ENCODE peak calls at places on chromosomes 6 and 20, in nine cellular contexts. H is neural progenitor cell; S is psoas muscle; E is stimulated activated naive CD4-positive, alpha-beta T cell; Q is GM06990; P is KBM-7; R is nephron progenitor cell; M is activated naive CD8-positive, alpha-beta T cell treated with anti-CD3 and anti-CD28 coated beads, Interleukin-2, amount 50 U/mL, for 24 hours; A is cardiac fibroblast. V is an unnamed sample.

GRCh38 chr6:35893246-35893645 is 27.7 kb downstream of the SRPK1 start:
- DNase-seq in H (no peak), S (no peak), E (no peak), Q (no peak), P (no peak), R (peak; percentile 16), M (no peak), A (no peak), V (no peak)

GRCh38 chr6:127458817-127459216 is 372 bp downstream of the KIAA0408 start:
- DNase-seq in H (peak; percentile 2), S (peak; percentile 49), E (no peak), Q (no peak), P (no peak), R (no peak), M (no peak), A (peak; percentile 79), V (no peak)

GRCh38 chr6:14959324-14959885 is 286.5 kb upstream of the JARID2 start:
- DNase-seq in H (no peak), S (no peak), E (no peak), Q (no peak), P (no peak), R (no peak), M (no peak), A (no peak), V (no peak)

GRCh38 chr20:63578224-63579016 is 4.4 kb upstream of the HELZ2 start:
- DNase-seq in H (no peak), S (no peak), E (no peak), Q (no peak), P (no peak), R (no peak), M (no peak), A (no peak), V (no peak)

GRCh38 chr6:105213272-105213671 is 33.5 kb upstream of the POPDC3 start:
- DNase-seq in H (no peak), S (no peak), E (no peak), Q (no peak), P (no peak), R (no peak), M (no peak), A (no peak), V (no peak)

GRCh38 chr6:104486003-104486402 is 373.7 kb downstream of the HACE1 start:
- DNase-seq in H (no peak), S (no peak), E (no peak), Q (no peak), P (no peak), R (no peak), M (no peak), A (no peak), V (no peak)

GRCh38 chr6:143774347-143774746 is 68.8 kb upstream of the LTV1 start:
- DNase-seq in H (no peak), S (no peak), E (no peak), Q (no peak), P (no peak), R (no peak), M (no peak), A (no peak), V (no peak)

GRCh38 chr6:37285861-37286311 is 27.9 kb upstream of the TMEM217 start:
- DNase-seq in H (no peak), S (no peak), E (no peak), Q (peak; percentile 52), P (no peak), R (no peak), M (no peak), A (no peak), V (no peak)

GRCh38 chr20:14553774-14554524 is 216.5 kb upstream of the FLRT3 start:
- DNase-seq in H (no peak), S (no peak), E (no peak), Q (no peak), P (no peak), R (no peak), M (no peak), A (peak; percentile 32), V (no peak)

GRCh38 chr6:137044366-137045220 is at the start of gene IL20RA:
- DNase-seq in H (peak; percentile 57), S (peak; percentile 58), E (no peak), Q (peak; percentile 30), P (no peak), R (peak; percentile 59), M (peak; percentile 3), A (peak; percentile 14), V (peak; percentile 40)

GRCh38 chr6:142266060-142266459 is 35.7 kb upstream of the ADGRG6 start:
- DNase-seq in H (no peak), S (no peak), E (no peak), Q (no peak), P (no peak), R (no peak), M (no peak), A (no peak), V (no peak)

GRCh38 chr6:166733900-166734299 is 106.8 kb upstream of the RPS6KA2 start:
- DNase-seq in H (no peak), S (no peak), E (no peak), Q (no peak), P (no peak), R (no peak), M (no peak), A (no peak), V (no peak)

GRCh38 chr6:26328265-26328844 is 36.6 kb upstream of the BTN3A2 start:
- DNase-seq in H (no peak), S (no peak), E (no peak), Q (no peak), P (peak; percentile 57), R (no peak), M (no peak), A (no peak), V (peak; percentile 52)

GRCh38 chr20:37892001-37892400 is 10.9 kb upstream of the VSTM2L start:
- DNase-seq in H (no peak), S (no peak), E (no peak), Q (no peak), P (peak; percentile 26), R (no peak), M (no peak), A (no peak), V (no peak)

GRCh38 chr6:161838306-161839035 is 564.6 kb upstream of the AGPAT4 start:
- DNase-seq in H (peak; percentile 26), S (no peak), E (no peak), Q (no peak), P (no peak), R (peak; percentile 42), M (no peak), A (no peak), V (no peak)

GRCh38 chr6:17057322-17057721 is 44.5 kb upstream of the STMND1 start:
- DNase-seq in H (no peak), S (no peak), E (no peak), Q (no peak), P (no peak), R (no peak), M (no peak), A (peak; percentile 8), V (no peak)

GRCh38 chr6:13407709-13408695 is 79.4 kb downstream of the GFOD1 start:
- DNase-seq in H (no peak), S (no peak), E (no peak), Q (no peak), P (no peak), R (no peak), M (no peak), A (peak; percentile 98), V (no peak)

GRCh38 chr6:33071579-33071978 is 1.9 kb downstream of the HLA-DPA1 start:
- DNase-seq in H (no peak), S (no peak), E (no peak), Q (no peak), P (no peak), R (no peak), M (no peak), A (no peak), V (no peak)

V was measured in RPMI8226.